ENCODE peak calls at places on chromosomes 1 and 21, in seven cellular contexts. Q, A, L, G, F, S and O are unnamed samples.

GRCh38 chr1:147072371-147073061 is 99.8 kb downstream of the PRKAB2 start:
- DNase-seq in Q (peak), A (no peak), L (peak), G (no peak), F (no peak), S (no peak), O (no peak)

GRCh38 chr1:1543706-1544099 is 3.3 kb upstream of the TMEM240 start:
- DNase-seq in Q (peak), A (no peak), L (no peak), G (no peak), F (no peak), S (no peak), O (no peak)

GRCh38 chr1:164765557-164765956 is 206.6 kb downstream of the PBX1 start:
- DNase-seq in Q (no peak), A (no peak), L (peak), G (no peak), F (no peak), S (peak), O (no peak)

GRCh38 chr1:174274452-174274851 is 115.1 kb downstream of the RABGAP1L start:
- DNase-seq in Q (no peak), A (no peak), L (no peak), G (no peak), F (no peak), S (peak), O (no peak)

GRCh38 chr1:7722670-7723012 is 48.5 kb upstream of the VAMP3 start:
- DNase-seq in Q (no peak), A (no peak), L (no peak), G (no peak), F (no peak), S (no peak), O (no peak)

GRCh38 chr1:206036661-206037455 is 13.2 kb upstream of the CTSE start:
- DNase-seq in Q (no peak), A (no peak), L (no peak), G (no peak), F (no peak), S (no peak), O (no peak)

GRCh38 chr1:145858238-145858936 is 494 bp downstream of the PIAS3 start:
- DNase-seq in Q (peak), A (peak), L (peak), G (peak), F (no peak), S (peak), O (peak)

GRCh38 chr1:67532452-67533216 is 102.4 kb upstream of the SERBP1 start:
- DNase-seq in Q (peak), A (no peak), L (peak), G (peak), F (no peak), S (peak), O (peak)

GRCh38 chr1:236083650-236084385 is 18.9 kb upstream of the NID1 start:
- DNase-seq in Q (no peak), A (no peak), L (peak), G (no peak), F (no peak), S (peak), O (no peak)

GRCh38 chr1:246784621-246785535 is 60.7 kb downstream of the SCCPDH start:
- DNase-seq in Q (no peak), A (no peak), L (no peak), G (no peak), F (no peak), S (peak), O (no peak)

GRCh38 chr1:244239261-244239770 is 188.2 kb downstream of the ZBTB18 start:
- DNase-seq in Q (no peak), A (no peak), L (no peak), G (no peak), F (no peak), S (no peak), O (no peak)

GRCh38 chr21:21968810-21969588 is 970.8 kb downstream of the NCAM2 start:
- DNase-seq in Q (no peak), A (no peak), L (peak), G (no peak), F (no peak), S (no peak), O (no peak)

GRCh38 chr1:43951021-43951985 is 4.6 kb downstream of the IPO13 start:
- DNase-seq in Q (no peak), A (no peak), L (no peak), G (no peak), F (no peak), S (no peak), O (no peak)

GRCh38 chr1:90706437-90707362 is 10.4 kb downstream of the BARHL2 start:
- DNase-seq in Q (peak), A (no peak), L (peak), G (peak), F (no peak), S (no peak), O (no peak)

GRCh38 chr21:28991861-28992525 is 684 bp downstream of the LTN1 start:
- DNase-seq in Q (no peak), A (no peak), L (peak), G (peak), F (no peak), S (no peak), O (no peak)

GRCh38 chr1:227131193-227131592 is 187.1 kb downstream of the CDC42BPA start:
- DNase-seq in Q (peak), A (no peak), L (peak), G (peak), F (no peak), S (peak), O (peak)

GRCh38 chr1:160748182-160748876 is 9.3 kb downstream of the SLAMF7 start:
- DNase-seq in Q (no peak), A (no peak), L (peak), G (no peak), F (no peak), S (no peak), O (no peak)

GRCh38 chr1:92872719-92873118 is 40.9 kb downstream of the RPL5 start:
- DNase-seq in Q (no peak), A (no peak), L (no peak), G (no peak), F (no peak), S (no peak), O (no peak)

GRCh38 chr21:45816794-45817193 is 164.8 kb upstream of the COL6A1 start:
- DNase-seq in Q (no peak), A (no peak), L (no peak), G (no peak), F (no peak), S (no peak), O (no peak)

GRCh38 chr1:235588156-235588555 is 61.4 kb downstream of the GNG4 start:
- DNase-seq in Q (no peak), A (no peak), L (no peak), G (no peak), F (no peak), S (no peak), O (no peak)

GRCh38 chr1:200896571-200897187 is 2.0 kb downstream of the INAVA start:
- DNase-seq in Q (no peak), A (no peak), L (peak), G (peak), F (no peak), S (no peak), O (no peak)

GRCh38 chr1:155099331-155099730 is 20.7 kb downstream of the EFNA3 start:
- DNase-seq in Q (no peak), A (no peak), L (no peak), G (no peak), F (no peak), S (no peak), O (no peak)

GRCh38 chr1:201584510-201584991 is 45.6 kb downstream of the NAV1 start:
- DNase-seq in Q (no peak), A (no peak), L (no peak), G (no peak), F (no peak), S (peak), O (no peak)

GRCh38 chr1:158002630-158003408 is 9.4 kb downstream of the KIRREL1 start:
- DNase-seq in Q (no peak), A (no peak), L (no peak), G (no peak), F (no peak), S (peak), O (no peak)

GRCh38 chr1:103948526-103948925 is 198.8 kb downstream of the AMY1C start:
- DNase-seq in Q (no peak), A (no peak), L (peak), G (no peak), F (no peak), S (peak), O (peak)

GRCh38 chr1:86865973-86866637 is 47.8 kb downstream of the SELENOF start:
- DNase-seq in Q (no peak), A (no peak), L (no peak), G (no peak), F (no peak), S (no peak), O (no peak)

GRCh38 chr21:35352066-35352770 is 303.1 kb upstream of the RUNX1 start:
- DNase-seq in Q (no peak), A (no peak), L (no peak), G (no peak), F (no peak), S (peak), O (no peak)

GRCh38 chr21:34065015-34065414 is 8.4 kb upstream of the MRPS6 start:
- DNase-seq in Q (no peak), A (no peak), L (peak), G (no peak), F (no peak), S (no peak), O (no peak)

GRCh38 chr1:17348593-17349234 is 23.3 kb upstream of the PADI6 start:
- DNase-seq in Q (no peak), A (no peak), L (no peak), G (no peak), F (no peak), S (no peak), O (no peak)

GRCh38 chr1:3501856-3502665 is 47.6 kb downstream of the ARHGEF16 start:
- DNase-seq in Q (peak), A (no peak), L (peak), G (peak), F (peak), S (peak), O (no peak)

GRCh38 chr1:173356211-173356762 is 120.8 kb upstream of the PRDX6 start:
- DNase-seq in Q (no peak), A (no peak), L (no peak), G (no peak), F (no peak), S (peak), O (no peak)

GRCh38 chr1:156816561-156817328 is at the start of gene SH2D2A:
- DNase-seq in Q (no peak), A (peak), L (peak), G (no peak), F (peak), S (no peak), O (peak)

GRCh38 chr1:52502789-52503188 is 50.1 kb downstream of the TUT4 start:
- DNase-seq in Q (no peak), A (no peak), L (no peak), G (no peak), F (no peak), S (no peak), O (no peak)

GRCh38 chr1:179706339-179706941 is 36.7 kb upstream of the FAM163A start:
- DNase-seq in Q (peak), A (peak), L (peak), G (peak), F (peak), S (peak), O (peak)

GRCh38 chr1:207935166-207935583 is 24.2 kb upstream of the CD34 start:
- DNase-seq in Q (no peak), A (no peak), L (no peak), G (no peak), F (no peak), S (no peak), O (no peak)

GRCh38 chr1:20723537-20724363 is 5.9 kb upstream of the KIF17 start:
- DNase-seq in Q (peak), A (no peak), L (no peak), G (peak), F (no peak), S (no peak), O (no peak)